ENCODE peak calls at places on chromosomes 1 and 21, in eight cellular contexts. F is Right ventricle myocardium superior; A is activated CD4-positive, alpha-beta T cell treated with anti-CD3 and anti-CD28 coated beads, Interleukin-2, amount 50 U/mL, for 48 hours; M is substantia nigra; P is mammary epithelial cell; I is nucleus accumbens; S is activated naive CD8-positive, alpha-beta T cell treated with anti-CD3 and anti-CD28 coated beads for 36 hours; O is HT1080. Q is an unnamed sample.

GRCh38 chr1:38835230-38835827 is 24.2 kb downstream of the RRAGC start:
- DNase-seq in P (peak), I (peak), O (peak), A (peak), S (peak), M (peak), F (no peak), Q (peak)

GRCh38 chr1:170685166-170685565 is 21.2 kb downstream of the PRRX1 start:
- DNase-seq in I (no peak), S (no peak), O (peak), P (peak), A (no peak), M (no peak), F (no peak), Q (peak)

GRCh38 chr1:58781541-58782307 is 2.1 kb downstream of the JUN start:
- DNase-seq in S (peak), F (peak), O (peak), I (peak), M (peak), A (peak), P (peak), Q (peak)

GRCh38 chr21:44592446-44593365 is at the start of gene KRTAP10-6:
- DNase-seq in F (no peak), A (no peak), I (no peak), O (no peak), M (no peak), P (no peak), S (no peak), Q (no peak)

GRCh38 chr1:237166593-237167077 is 124.7 kb downstream of the RYR2 start:
- DNase-seq in A (no peak), S (no peak), O (no peak), M (no peak), P (no peak), F (no peak), I (no peak), Q (peak)

GRCh38 chr1:242651817-242652216 is 127.3 kb upstream of the PLD5 start:
- DNase-seq in I (no peak), F (no peak), A (peak), P (peak), O (peak), M (no peak), S (no peak), Q (peak)

GRCh38 chr21:46478910-46479309 is 20.2 kb downstream of the DIP2A start:
- DNase-seq in I (no peak), O (no peak), F (no peak), S (no peak), P (no peak), A (no peak), M (no peak), Q (no peak)

GRCh38 chr1:69700770-69701169 is 133.0 kb downstream of the LRRC7 start:
- DNase-seq in M (no peak), I (no peak), F (no peak), S (no peak), O (peak), P (peak), A (no peak), Q (no peak)

GRCh38 chr1:201678264-201679101 is 139.6 kb downstream of the NAV1 start:
- DNase-seq in I (no peak), O (no peak), S (no peak), M (no peak), F (no peak), A (no peak), P (no peak), Q (no peak)

GRCh38 chr1:8441466-8441865 is 123.6 kb downstream of the SLC45A1 start:
- DNase-seq in M (no peak), I (no peak), O (no peak), P (no peak), A (no peak), F (no peak), S (no peak), Q (no peak)

GRCh38 chr1:206047271-206047670 is 5.7 kb upstream of the RHEX start:
- DNase-seq in S (no peak), M (no peak), A (no peak), I (no peak), O (no peak), F (no peak), P (no peak), Q (no peak)

Q was measured in Daoy.